ENCODE peak calls at places on chromosomes 5 and 9, in ten cellular contexts. One of them, this sample, is unnamed. For H3K4me1, the result is how much of the 10 kb centered on the place peaks cover.

GRCh38 chr5:169521366-169521983 is 62.1 kb upstream of the SPDL1 start:
- DNase-seq in spleen: no peak
- DNase-seq in HepG2: no peak
- DNase-seq in K562: no peak
- DNase-seq in vagina: no peak
- DNase-seq in H1: no peak
- DNase-seq in endothelial cell of umbilical vein: peak
- DNase-seq in GM12878: no peak
- DNase-seq in stomach: peak
- DNase-seq in suprapubic skin: no peak
- DNase-seq in this sample: no peak

GRCh38 chr9:101445353-101446029 is 9.9 kb upstream of the ALDOB start:
- DNase-seq in spleen: no peak
- DNase-seq in HepG2: peak
- DNase-seq in K562: no peak
- DNase-seq in vagina: no peak
- DNase-seq in H1: no peak
- DNase-seq in endothelial cell of umbilical vein: no peak
- DNase-seq in GM12878: no peak
- DNase-seq in stomach: no peak
- DNase-seq in suprapubic skin: no peak
- DNase-seq in this sample: no peak

GRCh38 chr9:120712539-120713031 is 1.7 kb downstream of the MEGF9 start:
- DNase-seq in spleen: no peak
- DNase-seq in HepG2: no peak
- DNase-seq in K562: no peak
- DNase-seq in vagina: no peak
- DNase-seq in H1: no peak
- DNase-seq in endothelial cell of umbilical vein: no peak
- DNase-seq in GM12878: no peak
- DNase-seq in stomach: no peak
- DNase-seq in suprapubic skin: no peak
- DNase-seq in this sample: no peak

GRCh38 chr5:160619381-160619780 is 197.7 kb downstream of the PTTG1 start:
- DNase-seq in spleen: no peak
- DNase-seq in HepG2: no peak
- DNase-seq in K562: no peak
- DNase-seq in vagina: no peak
- DNase-seq in H1: no peak
- DNase-seq in endothelial cell of umbilical vein: no peak
- DNase-seq in GM12878: no peak
- DNase-seq in stomach: no peak
- DNase-seq in suprapubic skin: no peak
- DNase-seq in this sample: no peak

GRCh38 chr5:32843532-32843895 is 132.4 kb downstream of the NPR3 start:
- DNase-seq in spleen: no peak
- DNase-seq in HepG2: no peak
- DNase-seq in K562: no peak
- DNase-seq in vagina: no peak
- DNase-seq in H1: no peak
- DNase-seq in endothelial cell of umbilical vein: no peak
- DNase-seq in GM12878: no peak
- DNase-seq in stomach: no peak
- DNase-seq in suprapubic skin: no peak
- DNase-seq in this sample: peak

GRCh38 chr9:69308217-69308931 is 16.6 kb upstream of the ENTREP1 start:
- DNase-seq in spleen: no peak
- DNase-seq in HepG2: no peak
- DNase-seq in K562: no peak
- DNase-seq in vagina: no peak
- DNase-seq in H1: no peak
- DNase-seq in endothelial cell of umbilical vein: no peak
- DNase-seq in GM12878: no peak
- DNase-seq in stomach: no peak
- DNase-seq in suprapubic skin: no peak
- DNase-seq in this sample: no peak

GRCh38 chr5:128196791-128197190 is 113.2 kb downstream of the SLC12A2 start:
- DNase-seq in spleen: no peak
- DNase-seq in HepG2: no peak
- DNase-seq in K562: no peak
- DNase-seq in vagina: no peak
- DNase-seq in H1: no peak
- DNase-seq in endothelial cell of umbilical vein: no peak
- DNase-seq in GM12878: no peak
- DNase-seq in stomach: no peak
- DNase-seq in suprapubic skin: no peak
- DNase-seq in this sample: no peak

GRCh38 chr9:94937214-94937903 is 210.9 kb downstream of the AOPEP start:
- DNase-seq in spleen: no peak
- DNase-seq in HepG2: no peak
- DNase-seq in K562: peak
- DNase-seq in vagina: no peak
- DNase-seq in H1: no peak
- DNase-seq in endothelial cell of umbilical vein: peak
- DNase-seq in GM12878: no peak
- DNase-seq in stomach: no peak
- DNase-seq in suprapubic skin: no peak
- DNase-seq in this sample: no peak

GRCh38 chr5:151906246-151906645 is 18.4 kb downstream of the GLRA1 start:
- DNase-seq in spleen: no peak
- DNase-seq in HepG2: no peak
- DNase-seq in K562: no peak
- DNase-seq in vagina: no peak
- DNase-seq in H1: no peak
- DNase-seq in endothelial cell of umbilical vein: no peak
- DNase-seq in GM12878: no peak
- DNase-seq in stomach: no peak
- DNase-seq in suprapubic skin: no peak
- DNase-seq in this sample: no peak

GRCh38 chr5:29654990-29655389 is 1538.5 kb upstream of the CDH6 start:
- DNase-seq in spleen: no peak
- DNase-seq in HepG2: no peak
- DNase-seq in K562: no peak
- DNase-seq in vagina: no peak
- DNase-seq in H1: no peak
- DNase-seq in endothelial cell of umbilical vein: no peak
- DNase-seq in GM12878: no peak
- DNase-seq in stomach: no peak
- DNase-seq in suprapubic skin: no peak
- DNase-seq in this sample: no peak

GRCh38 chr5:15995206-15996052 is 184.2 kb downstream of the MARCHF11 start:
- DNase-seq in spleen: no peak
- DNase-seq in HepG2: peak
- DNase-seq in K562: no peak
- DNase-seq in vagina: no peak
- DNase-seq in H1: no peak
- DNase-seq in endothelial cell of umbilical vein: peak
- DNase-seq in GM12878: no peak
- DNase-seq in stomach: no peak
- DNase-seq in suprapubic skin: no peak
- DNase-seq in this sample: no peak

GRCh38 chr9:88017086-88017485 is 42.8 kb upstream of the CDK20 start:
- DNase-seq in spleen: no peak
- DNase-seq in HepG2: no peak
- DNase-seq in K562: no peak
- DNase-seq in vagina: no peak
- DNase-seq in H1: no peak
- DNase-seq in endothelial cell of umbilical vein: no peak
- DNase-seq in GM12878: no peak
- DNase-seq in stomach: no peak
- DNase-seq in suprapubic skin: no peak
- DNase-seq in this sample: no peak

GRCh38 chr5:179559280-179560252 is 9.2 kb downstream of the RUFY1 start:
- DNase-seq in spleen: peak
- DNase-seq in HepG2: peak
- DNase-seq in K562: peak
- DNase-seq in vagina: peak
- DNase-seq in H1: peak
- DNase-seq in endothelial cell of umbilical vein: peak
- DNase-seq in GM12878: peak
- DNase-seq in stomach: peak
- DNase-seq in suprapubic skin: peak
- DNase-seq in this sample: peak

GRCh38 chr9:106869028-106869427 is 6.1 kb downstream of the ZNF462 start:
- DNase-seq in spleen: no peak
- DNase-seq in HepG2: no peak
- DNase-seq in K562: no peak
- DNase-seq in vagina: no peak
- DNase-seq in H1: no peak
- DNase-seq in endothelial cell of umbilical vein: no peak
- DNase-seq in GM12878: no peak
- DNase-seq in stomach: no peak
- DNase-seq in suprapubic skin: no peak
- DNase-seq in this sample: no peak

GRCh38 chr5:156474251-156474650 is 147.3 kb downstream of the SGCD start:
- DNase-seq in spleen: no peak
- DNase-seq in HepG2: no peak
- DNase-seq in K562: no peak
- DNase-seq in vagina: no peak
- DNase-seq in H1: no peak
- DNase-seq in endothelial cell of umbilical vein: no peak
- DNase-seq in GM12878: no peak
- DNase-seq in stomach: no peak
- DNase-seq in suprapubic skin: no peak
- DNase-seq in this sample: no peak

GRCh38 chr9:125683486-125683885 is 23.5 kb downstream of the MAPKAP1 start:
- DNase-seq in spleen: no peak
- DNase-seq in HepG2: no peak
- DNase-seq in K562: no peak
- DNase-seq in vagina: no peak
- DNase-seq in H1: no peak
- DNase-seq in endothelial cell of umbilical vein: no peak
- DNase-seq in GM12878: no peak
- DNase-seq in stomach: no peak
- DNase-seq in suprapubic skin: no peak
- DNase-seq in this sample: no peak

GRCh38 chr5:159559337-159559736 is 229.1 kb upstream of the IL12B start:
- DNase-seq in spleen: no peak
- DNase-seq in HepG2: no peak
- DNase-seq in K562: no peak
- DNase-seq in vagina: no peak
- DNase-seq in H1: no peak
- DNase-seq in endothelial cell of umbilical vein: no peak
- DNase-seq in GM12878: no peak
- DNase-seq in stomach: no peak
- DNase-seq in suprapubic skin: no peak
- DNase-seq in this sample: no peak

GRCh38 chr9:127942152-127943010 is 4.7 kb upstream of the DPM2 start:
- DNase-seq in spleen: peak
- DNase-seq in HepG2: peak
- DNase-seq in K562: peak
- DNase-seq in vagina: no peak
- DNase-seq in H1: no peak
- DNase-seq in endothelial cell of umbilical vein: peak
- DNase-seq in GM12878: no peak
- DNase-seq in stomach: peak
- DNase-seq in suprapubic skin: no peak
- DNase-seq in this sample: peak

GRCh38 chr5:94746731-94747124 is 128.3 kb downstream of the SLF1 start:
- DNase-seq in spleen: no peak
- DNase-seq in HepG2: no peak
- DNase-seq in K562: no peak
- DNase-seq in vagina: no peak
- DNase-seq in H1: no peak
- DNase-seq in endothelial cell of umbilical vein: peak
- DNase-seq in GM12878: peak
- DNase-seq in stomach: no peak
- DNase-seq in suprapubic skin: no peak
- DNase-seq in this sample: no peak

GRCh38 chr5:76230711-76231285 is 147.6 kb downstream of the SV2C start:
- DNase-seq in spleen: no peak
- DNase-seq in HepG2: peak
- DNase-seq in K562: no peak
- DNase-seq in vagina: no peak
- DNase-seq in H1: no peak
- DNase-seq in endothelial cell of umbilical vein: no peak
- DNase-seq in GM12878: no peak
- DNase-seq in stomach: no peak
- DNase-seq in suprapubic skin: no peak
- DNase-seq in this sample: no peak

GRCh38 chr9:75880556-75880955 is 9.9 kb upstream of the PCSK5 start:
- DNase-seq in spleen: no peak
- DNase-seq in HepG2: no peak
- DNase-seq in K562: no peak
- DNase-seq in vagina: no peak
- DNase-seq in H1: no peak
- DNase-seq in endothelial cell of umbilical vein: no peak
- DNase-seq in GM12878: no peak
- DNase-seq in stomach: no peak
- DNase-seq in suprapubic skin: no peak
- DNase-seq in this sample: no peak
- H3K4me1 ChIP-seq in spleen: under half
- H3K4me1 ChIP-seq in HepG2: under half
- H3K4me1 ChIP-seq in K562: under half
- H3K4me1 ChIP-seq in vagina: under half
- H3K4me1 ChIP-seq in H1: under half
- H3K4me1 ChIP-seq in endothelial cell of umbilical vein: under half
- H3K4me1 ChIP-seq in GM12878: under half
- H3K4me1 ChIP-seq in stomach: under half
- H3K4me1 ChIP-seq in suprapubic skin: under half
- H3K4me1 ChIP-seq in this sample: under half

GRCh38 chr9:35812025-35812602 is at the start of gene SPAG8:
- DNase-seq in spleen: peak
- DNase-seq in HepG2: peak
- DNase-seq in K562: peak
- DNase-seq in vagina: peak
- DNase-seq in H1: peak
- DNase-seq in endothelial cell of umbilical vein: peak
- DNase-seq in GM12878: peak
- DNase-seq in stomach: peak
- DNase-seq in suprapubic skin: peak
- DNase-seq in this sample: peak
- TF ChIP-seq POLR2AphosphoS5 in spleen: peak
- TF ChIP-seq POLR2AphosphoS5 in HepG2: peak
- TF ChIP-seq POLR2AphosphoS5 in K562: no peak
- TF ChIP-seq POLR2AphosphoS5 in vagina: peak
- TF ChIP-seq POLR2AphosphoS5 in H1: peak
- TF ChIP-seq POLR2AphosphoS5 in endothelial cell of umbilical vein: peak
- TF ChIP-seq POLR2AphosphoS5 in GM12878: peak
- TF ChIP-seq POLR2AphosphoS5 in stomach: peak
- TF ChIP-seq POLR2AphosphoS5 in suprapubic skin: no peak
- TF ChIP-seq POLR2AphosphoS5 in this sample: peak

GRCh38 chr5:41924872-41925554 is at the start of gene FBXO4:
- DNase-seq in spleen: peak
- DNase-seq in HepG2: peak
- DNase-seq in K562: peak
- DNase-seq in vagina: peak
- DNase-seq in H1: peak
- DNase-seq in endothelial cell of umbilical vein: peak
- DNase-seq in GM12878: peak
- DNase-seq in stomach: peak
- DNase-seq in suprapubic skin: peak
- DNase-seq in this sample: peak
- TF ChIP-seq POLR2A in spleen: peak
- TF ChIP-seq POLR2A in HepG2: peak
- TF ChIP-seq POLR2A in K562: peak
- TF ChIP-seq POLR2A in vagina: peak
- TF ChIP-seq POLR2A in H1: peak
- TF ChIP-seq POLR2A in endothelial cell of umbilical vein: peak
- TF ChIP-seq POLR2A in GM12878: peak
- TF ChIP-seq POLR2A in stomach: no peak
- TF ChIP-seq POLR2A in suprapubic skin: peak
- TF ChIP-seq POLR2A in this sample: peak

GRCh38 chr5:54756301-54756700 is 229.1 kb downstream of the ESM1 start:
- DNase-seq in spleen: no peak
- DNase-seq in HepG2: no peak
- DNase-seq in K562: no peak
- DNase-seq in vagina: no peak
- DNase-seq in H1: no peak
- DNase-seq in endothelial cell of umbilical vein: no peak
- DNase-seq in GM12878: no peak
- DNase-seq in stomach: no peak
- DNase-seq in suprapubic skin: no peak
- DNase-seq in this sample: no peak
- H3K4me1 ChIP-seq in spleen: under half
- H3K4me1 ChIP-seq in HepG2: under half
- H3K4me1 ChIP-seq in K562: under half
- H3K4me1 ChIP-seq in vagina: under half
- H3K4me1 ChIP-seq in H1: under half
- H3K4me1 ChIP-seq in endothelial cell of umbilical vein: under half
- H3K4me1 ChIP-seq in GM12878: under half
- H3K4me1 ChIP-seq in stomach: under half
- H3K4me1 ChIP-seq in suprapubic skin: under half
- H3K4me1 ChIP-seq in this sample: under half

This sample was measured in prostate gland.